ENCODE peak calls at places on chromosomes 11 and 22, in nine cellular contexts. R is A549, S is tibial nerve, H is transverse colon, U is adrenal gland, Z is HCT116, X is ovary, M is heart left ventricle, V is breast epithelium. A is an unnamed sample.

GRCh38 chr11:12141283-12141682 is 30.9 kb downstream of the MICAL2 start:
- DNase-seq in H (no peak), M (no peak), V (no peak), R (no peak), X (no peak), S (no peak), Z (no peak), U (no peak), A (no peak)

GRCh38 chr11:116658876-116659535 is 113.8 kb downstream of the BUD13 start:
- DNase-seq in U (no peak), M (no peak), X (no peak), S (no peak), V (no peak), Z (no peak), R (no peak), H (no peak), A (no peak)

GRCh38 chr11:72576196-72576595 is 98.0 kb downstream of the PDE2A start:
- DNase-seq in X (no peak), U (no peak), S (no peak), R (no peak), Z (no peak), M (no peak), V (no peak), H (no peak), A (no peak)

GRCh38 chr11:69882270-69882608 is 63.0 kb upstream of the FGF3 start:
- DNase-seq in U (no peak), H (no peak), Z (no peak), S (no peak), V (no peak), M (no peak), X (no peak), R (no peak), A (no peak)

GRCh38 chr11:95565692-95566091 is 223.9 kb downstream of the FAM76B start:
- DNase-seq in H (no peak), U (no peak), R (no peak), Z (no peak), M (no peak), S (no peak), X (no peak), V (no peak), A (no peak)

GRCh38 chr22:39893526-39893925 is at the start of gene ENTHD1:
- DNase-seq in Z (no peak), H (no peak), S (no peak), M (no peak), V (no peak), R (no peak), U (no peak), X (no peak), A (no peak)

GRCh38 chr11:28108909-28109308 is 721 bp downstream of the METTL15 start:
- DNase-seq in U (no peak), V (no peak), Z (no peak), S (no peak), M (no peak), R (no peak), H (no peak), X (no peak), A (no peak)

GRCh38 chr22:36925388-36926290 is 12.2 kb downstream of the CSF2RB start:
- DNase-seq in S (no peak), R (no peak), U (no peak), V (no peak), H (no peak), Z (no peak), M (no peak), X (no peak), A (peak; percentile 53)

GRCh38 chr11:131154329-131154728 is 216.1 kb upstream of the NTM start:
- DNase-seq in M (no peak), H (no peak), Z (no peak), X (no peak), S (no peak), R (no peak), U (no peak), V (no peak), A (no peak)

GRCh38 chr22:45917700-45918454 is 59.1 kb downstream of the WNT7B start:
- DNase-seq in H (no peak), S (no peak), Z (no peak), V (no peak), X (no peak), R (no peak), M (no peak), U (no peak), A (no peak)
- TF ChIP-seq POLR2A in H (no peak), S (no peak), Z (no peak), V (no peak), X (no peak), R (no peak), M (no peak), U (no peak), A (no peak)

DNA sequence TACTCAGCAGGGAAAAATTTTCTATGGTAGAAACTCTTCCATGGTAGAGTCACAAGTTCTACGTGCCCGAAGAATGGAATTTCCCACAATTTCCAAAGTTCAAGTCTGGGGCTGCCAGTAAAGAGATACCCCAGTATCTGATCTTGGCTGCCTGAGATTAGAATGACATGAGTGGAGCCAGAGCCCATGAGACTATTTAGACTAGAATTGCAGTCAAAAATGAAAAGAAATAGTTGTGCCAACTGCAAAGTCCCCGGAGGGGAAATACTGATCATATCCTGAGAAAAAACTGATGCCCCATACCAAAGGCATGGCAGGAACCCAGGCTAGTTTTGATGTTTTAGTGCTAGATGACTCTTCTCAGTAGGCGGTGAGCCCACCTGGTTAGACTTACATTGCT is 11.2 kb downstream of the MAJIN start:
- DNase-seq in V (no peak), H (no peak), M (no peak), S (no peak), R (no peak), X (no peak), U (no peak), Z (no peak), A (no peak)
- TF ChIP-seq POLR2A in V (no peak), H (no peak), M (no peak), S (no peak), R (no peak), X (no peak), U (no peak), Z (no peak), A (no peak)

GRCh38 chr22:43014876-43015676 is at the start of gene PACSIN2:
- DNase-seq in H (peak; percentile 100), U (peak; percentile 100), R (peak; percentile 96), X (peak; percentile 100), V (peak; percentile 100), S (peak; percentile 99), Z (peak; percentile 93), M (peak; percentile 100), A (peak; percentile 84)
- TF ChIP-seq POLR2A in H (peak; percentile 99), U (peak; percentile 87), R (peak; percentile 88), X (peak; percentile 74), V (peak; percentile 93), S (peak; percentile 96), Z (peak; percentile 98), M (peak; percentile 79), A (peak; percentile 68)

DNA sequence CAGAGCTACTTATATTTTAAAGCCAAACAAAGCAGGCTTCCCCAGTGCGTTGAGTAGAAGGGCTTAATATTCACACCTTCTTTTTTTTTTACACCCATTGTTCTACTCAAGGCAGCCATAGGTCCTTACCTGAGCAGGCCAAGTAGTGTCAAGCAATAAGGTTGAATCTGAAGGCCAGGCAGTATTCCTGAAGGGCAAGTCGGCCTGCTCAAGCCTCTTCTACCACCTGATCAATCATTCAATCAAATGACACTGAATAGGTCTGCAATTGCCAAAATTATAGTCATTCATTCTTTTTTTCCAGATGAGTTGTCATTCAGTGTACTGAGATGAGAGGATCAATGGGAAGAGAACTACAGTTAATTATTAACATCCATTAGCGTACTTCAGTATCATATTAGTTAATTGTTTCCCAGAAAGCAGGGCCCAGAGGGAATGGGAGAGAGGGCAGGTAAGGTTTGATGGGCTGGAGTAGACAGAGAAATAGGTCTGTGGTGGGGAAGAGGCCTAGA is 11.9 kb upstream of the PPP2R1B start:
- DNase-seq in Z (no peak), U (no peak), S (no peak), X (no peak), R (no peak), V (no peak), H (no peak), M (no peak), A (no peak)
- TF ChIP-seq POLR2A in Z (no peak), U (no peak), S (no peak), X (no peak), R (no peak), V (no peak), H (no peak), M (no peak), A (no peak)

DNA sequence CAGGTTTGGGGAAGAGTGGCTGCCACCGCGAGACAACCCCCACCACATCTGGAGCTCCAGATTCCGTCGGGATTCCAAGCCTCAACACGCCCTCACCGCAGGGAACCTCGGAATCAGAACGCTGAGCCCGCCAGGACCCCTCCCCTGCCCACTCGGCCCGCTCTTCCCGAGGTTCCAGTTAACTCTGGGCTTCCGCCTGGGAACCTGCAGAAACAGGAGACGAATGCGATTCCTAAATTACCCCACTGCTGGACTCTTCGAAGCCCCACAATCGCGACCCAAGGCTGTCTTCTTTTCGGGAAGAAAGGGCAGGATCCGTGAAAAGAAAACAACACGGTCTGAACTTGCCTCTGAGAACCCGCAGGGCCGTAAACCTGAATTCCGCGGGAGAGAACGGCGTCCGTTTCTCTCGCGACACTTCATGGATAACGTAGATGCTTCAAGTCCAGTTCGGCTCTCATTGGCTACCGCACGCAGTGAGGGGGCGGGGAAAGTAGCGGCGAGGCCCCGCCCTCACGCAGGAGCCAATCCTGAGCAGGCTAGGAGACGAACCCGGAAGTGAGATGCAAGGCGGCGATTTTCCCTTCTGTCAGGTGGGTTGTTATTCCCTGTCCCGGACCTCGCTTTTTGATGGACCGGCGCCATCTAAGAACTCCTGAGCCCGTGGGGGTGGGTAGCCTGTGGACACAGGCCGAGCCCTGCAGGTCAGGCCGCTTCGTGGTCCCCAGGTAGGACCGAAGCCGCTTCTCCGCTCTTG is at the start of the genes ANKRD49 and MRE11:
- DNase-seq in S (peak; percentile 96), X (peak; percentile 95), M (peak; percentile 96), Z (peak; percentile 97), R (peak; percentile 97), H (peak; percentile 98), U (peak; percentile 99), V (peak; percentile 96), A (peak; percentile 59)
- TF ChIP-seq POLR2A in S (peak; percentile 45), X (peak; percentile 63), M (no peak), Z (peak; percentile 79), R (peak; percentile 38), H (peak; percentile 78), U (peak; percentile 21), V (peak; percentile 65), A (peak; percentile 33)

DNA sequence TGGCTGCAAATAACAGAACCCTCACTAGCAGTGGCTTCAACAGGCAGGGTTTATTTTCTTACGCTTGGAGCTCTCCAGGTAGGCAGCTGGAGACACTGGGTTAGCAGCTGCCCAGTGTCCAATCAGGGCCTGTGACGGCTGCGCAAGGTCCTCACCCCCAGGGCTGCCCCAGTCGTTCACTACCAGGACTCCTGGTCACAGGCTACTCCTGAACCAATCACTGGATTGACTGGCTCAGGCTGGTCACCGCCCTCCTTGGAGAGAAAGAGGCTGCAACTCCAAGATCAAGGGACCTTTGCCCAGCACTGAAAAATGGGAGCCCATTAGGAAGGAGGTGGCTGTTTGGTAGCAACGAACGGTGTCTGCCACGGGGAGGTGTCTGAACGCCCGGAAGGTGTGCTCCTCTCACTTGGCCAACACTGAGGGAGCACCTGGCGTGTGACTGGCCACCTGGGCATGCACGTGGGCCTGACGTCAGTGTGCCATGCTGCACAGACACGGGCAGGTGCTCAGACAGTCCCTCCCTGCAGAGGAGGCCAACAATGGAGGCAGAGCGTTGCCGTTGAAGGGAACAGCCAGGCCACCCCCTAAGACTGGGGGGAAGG is 5.1 kb downstream of the ARSA start:
- DNase-seq in M (no peak), R (no peak), H (peak; percentile 93), Z (peak; percentile 67), S (no peak), X (no peak), V (peak; percentile 84), U (no peak), A (no peak)
- TF ChIP-seq POLR2A in M (no peak), R (no peak), H (peak; percentile 48), Z (peak; percentile 90), S (no peak), X (no peak), V (no peak), U (no peak), A (no peak)